ENCODE peak calls at places on chromosomes 1 and 21, in ten cellular contexts. C is A172; Q is NCI-H748 treated with DMSO at 0.1 percent for 48 hours; X is AG04450; Z is cardiac fibroblast; Y is naive thymus-derived CD4-positive, alpha-beta T cell; L is stimulated activated CD8-positive, alpha-beta memory T cell treated with anti-CD3 and anti-CD28 coated beads, Interleukin-2, amount 100 ng/mL, for 1 hour; T is hepatocyte; B is neural progenitor cell; K is PC-3. G is an unnamed sample.
A peak's percentile ranks its signal among the peaks of the same experiment; 100 is the strongest.

GRCh38 chr1:201463071-201463552 is 5.9 kb downstream of the PHLDA3 start:
- DNase-seq in L (no peak), Z (peak; percentile 40), B (peak; percentile 37), Y (no peak), T (peak; percentile 17), C (peak; percentile 70), X (no peak), K (peak; percentile 69), Q (no peak), G (peak; percentile 62)

GRCh38 chr21:15063821-15064575 is 802 bp downstream of the NRIP1 start:
- DNase-seq in L (no peak), Q (no peak), B (peak; percentile 69), C (peak; percentile 18), Y (no peak), Z (peak; percentile 46), T (peak; percentile 64), K (peak; percentile 48), X (no peak), G (peak; percentile 43)

GRCh38 chr1:207825719-207826556 is 74.1 kb downstream of the CD46 start:
- DNase-seq in Y (peak; percentile 88), B (no peak), C (no peak), T (no peak), Q (no peak), Z (peak; percentile 76), K (peak; percentile 51), X (no peak), L (peak; percentile 58), G (no peak)

GRCh38 chr1:19086176-19086875 is 123.7 kb downstream of the UBR4 start:
- DNase-seq in Y (no peak), X (no peak), C (no peak), Q (no peak), L (no peak), T (no peak), B (no peak), K (no peak), Z (peak; percentile 8), G (no peak)

GRCh38 chr1:172154571-172154970 is 265.9 kb upstream of the C1orf105 start:
- DNase-seq in T (no peak), B (no peak), Q (no peak), C (peak; percentile 84), K (peak; percentile 90), L (no peak), Z (peak; percentile 90), Y (no peak), X (no peak), G (peak; percentile 81)

GRCh38 chr1:178120088-178120487 is 26.2 kb downstream of the RASAL2 start:
- DNase-seq in K (no peak), T (no peak), L (no peak), Z (no peak), C (peak; percentile 53), Q (no peak), Y (no peak), X (no peak), B (no peak), G (no peak)

GRCh38 chr1:116170901-116171589 is 59.8 kb downstream of the MAB21L3 start:
- DNase-seq in X (no peak), Y (no peak), L (no peak), T (no peak), B (no peak), Q (no peak), K (no peak), C (no peak), Z (no peak), G (no peak)

GRCh38 chr1:44416408-44416807 is 11.4 kb downstream of the RNF220 start:
- DNase-seq in Z (no peak), B (no peak), T (no peak), L (no peak), Y (no peak), X (no peak), K (no peak), Q (no peak), C (no peak), G (no peak)

GRCh38 chr1:201702936-201703335 is 126.0 kb upstream of the IPO9 start:
- DNase-seq in K (no peak), X (no peak), Y (no peak), L (no peak), T (peak; percentile 63), B (peak; percentile 84), Z (peak; percentile 61), C (peak; percentile 70), Q (peak; percentile 90), G (no peak)

G was measured in HT1080.